ENCODE peak calls at places on chromosomes 2 and 18, in ten cellular contexts. I, F, R, A, S, U, B, H, M and K are unnamed samples.

GRCh38 chr18:58231930-58232329 is 187.9 kb downstream of the NEDD4L start:
- DNase-seq in I (peak), F (no peak), R (no peak), A (no peak), S (no peak), U (no peak), B (no peak), H (no peak), M (no peak), K (no peak)

GRCh38 chr2:228698963-228699362 is 517.5 kb upstream of the SPHKAP start:
- DNase-seq in I (no peak), F (no peak), R (no peak), A (no peak), S (no peak), U (no peak), B (no peak), H (no peak), M (no peak), K (no peak)

GRCh38 chr18:62437520-62438329 is 85.1 kb upstream of the ZCCHC2 start:
- DNase-seq in I (peak), F (peak), R (peak), A (no peak), S (no peak), U (no peak), B (no peak), H (peak), M (no peak), K (no peak)

GRCh38 chr18:57649536-57650495 is 28.2 kb upstream of the NARS1 start:
- DNase-seq in I (no peak), F (no peak), R (no peak), A (no peak), S (no peak), U (no peak), B (peak), H (no peak), M (no peak), K (no peak)

GRCh38 chr2:196230460-196230859 is 59.1 kb upstream of the STK17B start:
- DNase-seq in I (no peak), F (no peak), R (no peak), A (no peak), S (no peak), U (no peak), B (no peak), H (no peak), M (no peak), K (no peak)

GRCh38 chr18:7369006-7369405 is 138.1 kb downstream of the LRRC30 start:
- DNase-seq in I (no peak), F (no peak), R (no peak), A (no peak), S (no peak), U (no peak), B (no peak), H (peak), M (peak), K (no peak)

GRCh38 chr18:77444385-77444784 is 194.7 kb downstream of the GALR1 start:
- DNase-seq in I (no peak), F (no peak), R (no peak), A (no peak), S (no peak), U (no peak), B (no peak), H (no peak), M (no peak), K (no peak)

GRCh38 chr2:106886916-106887758 is 1.2 kb upstream of the ST6GAL2 start:
- DNase-seq in I (peak), F (peak), R (peak), A (no peak), S (no peak), U (peak), B (peak), H (peak), M (peak), K (peak)

GRCh38 chr2:38671303-38671702 is 5.4 kb downstream of the GALM start:
- DNase-seq in I (no peak), F (no peak), R (no peak), A (no peak), S (no peak), U (no peak), B (no peak), H (no peak), M (no peak), K (no peak)